ENCODE peak calls at places on chromosomes 11 and 22, in eight cellular contexts. M, B, W, V, F, Z, L and U are unnamed samples.

GRCh38 chr11:115916596-115916995 is 412.4 kb upstream of the CADM1 start:
- DNase-seq in L (no peak), V (no peak), W (no peak), B (no peak), M (no peak), Z (no peak), F (no peak), U (no peak)

GRCh38 chr11:6480299-6480914 is 724 bp downstream of the ARFIP2 start:
- DNase-seq in W (no peak), F (no peak), V (no peak), L (no peak), M (no peak), Z (no peak), B (no peak), U (no peak)

GRCh38 chr11:1401656-1402221 is 12.0 kb downstream of the BRSK2 start:
- DNase-seq in L (peak; percentile 48), V (peak; percentile 81), F (peak; percentile 81), B (peak; percentile 66), W (peak; percentile 74), M (peak; percentile 76), Z (no peak), U (peak; percentile 34)

GRCh38 chr11:131980878-131981668 is 610.7 kb downstream of the NTM start:
- DNase-seq in L (no peak), V (no peak), W (no peak), Z (no peak), F (no peak), B (no peak), M (no peak), U (no peak)

GRCh38 chr22:26592368-26593015 is 2.6 kb upstream of the TPST2 start:
- DNase-seq in L (no peak), B (no peak), W (no peak), V (no peak), Z (no peak), F (no peak), M (no peak), U (no peak)

GRCh38 chr11:833849-834311 is 1.1 kb downstream of the CD151 start:
- DNase-seq in W (no peak), Z (no peak), V (no peak), M (no peak), B (no peak), L (no peak), F (no peak), U (peak; percentile 54)

GRCh38 chr22:38737302-38738060 is 18.3 kb downstream of the SUN2 start:
- DNase-seq in Z (no peak), F (peak; percentile 33), M (no peak), V (peak; percentile 36), L (peak; percentile 49), B (no peak), W (no peak), U (no peak)

GRCh38 chr11:19241260-19242183 is 777 bp upstream of the E2F8 start:
- DNase-seq in M (peak; percentile 45), Z (peak; percentile 40), V (peak; percentile 65), W (no peak), B (peak; percentile 30), L (no peak), F (peak; percentile 53), U (no peak)

GRCh38 chr11:132910016-132910760 is 622.1 kb downstream of the OPCML start:
- DNase-seq in F (no peak), W (no peak), M (no peak), B (no peak), V (no peak), Z (no peak), L (no peak), U (no peak)

GRCh38 chr22:48894804-48895250 is 932.8 kb downstream of the BRD1 start:
- DNase-seq in L (no peak), V (no peak), M (no peak), W (no peak), F (no peak), B (no peak), Z (no peak), U (no peak)

GRCh38 chr22:17232406-17232805 is 13.2 kb upstream of the ADA2 start:
- DNase-seq in B (no peak), M (no peak), Z (no peak), L (no peak), V (no peak), F (no peak), W (no peak), U (no peak)

GRCh38 chr22:46894081-46894671 is 131.7 kb downstream of the TBC1D22A start:
- DNase-seq in B (no peak), M (no peak), F (no peak), L (peak; percentile 45), W (no peak), V (no peak), Z (no peak), U (no peak)

GRCh38 chr22:44311104-44311854 is 1.5 kb downstream of the SHISAL1 start:
- DNase-seq in V (no peak), B (no peak), Z (no peak), L (no peak), F (no peak), M (no peak), W (no peak), U (no peak)

GRCh38 chr11:94194712-94195111 is 66.1 kb downstream of the PANX1 start:
- DNase-seq in L (no peak), B (no peak), F (no peak), M (no peak), Z (no peak), W (no peak), V (no peak), U (no peak)

GRCh38 chr11:287821-288327 is 1.1 kb upstream of the PGGHG start:
- DNase-seq in Z (no peak), F (peak; percentile 55), L (no peak), W (no peak), V (peak; percentile 54), M (no peak), B (peak; percentile 18), U (no peak)

GRCh38 chr11:11189501-11189900 is 163.5 kb downstream of the CSNK2A3 start:
- DNase-seq in B (no peak), V (no peak), W (no peak), L (no peak), Z (no peak), F (no peak), M (no peak), U (no peak)

DNA sequence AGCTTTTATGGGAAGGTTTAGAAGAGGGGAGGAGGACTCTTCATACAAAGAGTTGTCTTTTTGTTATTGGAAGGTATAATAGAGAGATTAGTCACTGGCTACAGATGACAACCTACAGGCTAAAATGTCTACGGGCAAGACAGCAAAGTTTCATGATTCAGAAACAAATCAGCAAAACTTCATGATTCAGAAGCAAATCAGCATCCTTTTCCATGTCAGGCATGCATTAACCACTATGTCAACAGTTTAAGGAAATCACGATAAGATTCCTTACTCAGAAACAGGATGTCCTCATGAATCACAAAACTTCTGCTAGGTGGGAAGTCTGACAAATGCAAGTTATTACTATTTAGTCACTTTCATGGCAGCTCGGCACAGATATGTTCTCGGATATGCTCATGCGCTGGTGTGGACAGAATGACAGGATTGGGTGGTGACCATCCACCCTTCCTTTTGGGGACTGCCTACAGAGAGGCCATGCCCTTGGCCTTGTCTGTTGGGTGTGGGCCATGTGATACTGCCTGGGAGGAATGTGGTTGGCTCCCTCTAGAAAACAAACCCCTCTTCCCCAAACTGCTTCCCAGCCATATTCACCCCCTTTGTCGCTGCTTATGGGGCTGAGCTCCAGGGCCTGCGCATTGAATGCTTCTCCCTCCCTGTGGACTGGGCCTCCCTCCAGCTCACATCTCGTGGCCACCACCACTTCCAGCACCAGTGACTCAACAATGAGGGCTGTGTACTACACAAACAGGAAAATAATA is 10.2 kb downstream of the C11orf91 start:
- DNase-seq in F (peak; percentile 81), L (peak; percentile 99), Z (no peak), B (peak; percentile 68), M (no peak), V (peak; percentile 84), W (no peak), U (peak; percentile 97)
- H3K27ac ChIP-seq in F (peak overlapping the region; percentile 9), L (peak overlapping the region; percentile 80), Z (no peak overlapping the region), B (peak overlapping the region; percentile 93), M (no peak overlapping the region), V (peak overlapping the region; percentile 72), W (peak overlapping the region; percentile 95), U (peak overlapping the region; percentile 98)

DNA sequence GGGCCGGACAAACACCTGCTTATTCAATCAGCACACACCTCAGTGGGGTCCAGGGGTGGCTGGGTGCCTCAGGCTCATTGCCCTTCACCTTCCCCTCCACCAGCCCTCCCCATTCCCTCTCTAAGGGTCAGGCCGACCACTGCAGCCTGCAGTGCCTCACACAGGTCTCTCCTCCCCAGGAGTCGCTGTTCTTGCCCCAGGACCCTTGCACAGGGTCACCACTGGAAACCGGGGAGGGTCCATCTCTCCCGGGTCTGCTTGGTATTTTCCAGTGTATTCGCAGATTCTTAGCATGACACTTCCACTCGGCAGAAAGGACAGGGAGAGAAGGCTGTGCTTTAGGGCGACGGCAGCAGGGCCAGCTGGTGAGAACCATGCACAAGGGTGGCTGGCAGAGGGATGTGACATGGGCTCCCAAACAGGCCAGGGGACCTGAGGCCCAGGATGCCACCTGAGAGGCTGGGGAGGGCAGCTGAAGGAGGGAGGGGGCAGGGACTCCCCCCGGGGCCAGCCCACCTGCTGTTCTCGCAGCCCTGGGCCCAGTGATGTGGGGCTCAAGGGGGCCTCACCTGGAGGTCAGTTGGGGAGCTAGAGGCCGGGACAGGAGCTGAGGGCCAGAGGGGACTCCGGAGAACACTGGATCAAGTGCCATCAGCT is 16.1 kb upstream of the TBX1 start:
- DNase-seq in B (no peak), Z (no peak), L (no peak), M (no peak), V (no peak), W (no peak), F (no peak), U (no peak)
- H3K36me3 ChIP-seq in B (no peaks in the 10 kb centered on the region), Z (no peaks in the 10 kb centered on the region), L (no peaks in the 10 kb centered on the region), M (no peaks in the 10 kb centered on the region), V (no peaks in the 10 kb centered on the region), W (no peaks in the 10 kb centered on the region), F (no peaks in the 10 kb centered on the region), U (no peaks in the 10 kb centered on the region)

GRCh38 chr11:62558669-62559068 is 12.1 kb upstream of the AHNAK start:
- DNase-seq in W (no peak), M (no peak), V (peak; percentile 35), Z (no peak), L (no peak), F (no peak), B (peak; percentile 9), U (no peak)

GRCh38 chr11:62555464-62556092 is 9.0 kb upstream of the AHNAK start:
- DNase-seq in B (peak; percentile 39), W (no peak), Z (no peak), M (no peak), V (peak; percentile 61), L (peak; percentile 30), F (peak; percentile 80), U (no peak)

GRCh38 chr11:62556872-62557631 is 10.4 kb upstream of the AHNAK start:
- DNase-seq in L (peak; percentile 11), V (peak; percentile 33), Z (no peak), F (peak; percentile 48), M (no peak), W (no peak), B (no peak), U (no peak)

GRCh38 chr11:62554377-62554776 is 7.8 kb upstream of the AHNAK start:
- DNase-seq in W (no peak), Z (no peak), M (no peak), V (peak; percentile 83), F (peak; percentile 58), L (no peak), B (peak; percentile 30), U (no peak)

GRCh38 chr11:62556102-62556871 is 9.7 kb upstream of the AHNAK start:
- DNase-seq in Z (peak; percentile 78), M (no peak), F (peak; percentile 95), L (peak; percentile 95), B (peak; percentile 87), V (peak; percentile 96), W (peak; percentile 61), U (peak; percentile 88)
- H3K27ac ChIP-seq in Z (no peak overlapping the region), M (peak overlapping the region; percentile 77), F (peak overlapping the region; percentile 83), L (peak overlapping the region; percentile 78), B (peak overlapping the region; percentile 94), V (peak overlapping the region; percentile 99), W (peak overlapping the region; percentile 72), U (peak overlapping the region; percentile 39)

GRCh38 chr11:44127130-44127529 is 31.7 kb downstream of the EXT2 start:
- DNase-seq in F (no peak), B (no peak), V (no peak), Z (no peak), W (no peak), L (no peak), M (no peak), U (no peak)
- H3K36me3 ChIP-seq in F (peaks cover 13% of the 10 kb centered on the region), B (peaks cover 82% of the 10 kb centered on the region), V (peaks cover 21% of the 10 kb centered on the region), Z (peaks cover 37% of the 10 kb centered on the region), W (peaks cover 9% of the 10 kb centered on the region), L (peaks cover 37% of the 10 kb centered on the region), M (peaks cover 29% of the 10 kb centered on the region), U (peaks cover 7% of the 10 kb centered on the region)